ENCODE peak calls at places on chromosome 5, in five cellular contexts. S is IMR-90, T is neuronal stem cell, R is H1, H is mesenchymal stem cell. Z is an unnamed sample.

GRCh38 chr5:109753279-109753678 is 63.6 kb downstream of the MAN2A1 start:
- DNase-seq in S (no peak), T (no peak), R (no peak), H (no peak), Z (peak; percentile 27)

GRCh38 chr5:6389946-6390530 is 11.7 kb upstream of the MED10 start:
- DNase-seq in S (no peak), T (no peak), R (no peak), H (no peak), Z (no peak)

GRCh38 chr5:56507348-56507930 is 274.3 kb upstream of the ANKRD55 start:
- DNase-seq in S (no peak), T (no peak), R (no peak), H (no peak), Z (no peak)

GRCh38 chr5:135033026-135033861 is 784 bp downstream of the PITX1 start:
- DNase-seq in S (peak; percentile 56), T (peak; percentile 56), R (no peak), H (peak; percentile 63), Z (peak; percentile 72)

GRCh38 chr5:163916376-163916775 is 411.0 kb downstream of the MAT2B start:
- DNase-seq in S (peak; percentile 8), T (no peak), R (no peak), H (peak; percentile 62), Z (no peak)

GRCh38 chr5:392431-392988 is 50.5 kb upstream of the EXOC3 start:
- DNase-seq in S (peak; percentile 58), T (no peak), R (no peak), H (peak; percentile 73), Z (peak; percentile 69)

GRCh38 chr5:159174511-159175168 is 34.7 kb downstream of the RNF145 start:
- DNase-seq in S (peak; percentile 56), T (no peak), R (no peak), H (peak; percentile 49), Z (peak; percentile 54)

GRCh38 chr5:125194901-125195300 is 448.5 kb upstream of the ZNF608 start:
- DNase-seq in S (no peak), T (no peak), R (no peak), H (no peak), Z (no peak)

GRCh38 chr5:153965102-153965645 is 73.5 kb downstream of the FAM114A2 start:
- DNase-seq in S (peak; percentile 41), T (peak; percentile 78), R (no peak), H (peak; percentile 69), Z (peak; percentile 83)

GRCh38 chr5:88269222-88269771 is 652 bp upstream of the TMEM161B start:
- DNase-seq in S (peak; percentile 16), T (no peak), R (no peak), H (peak; percentile 35), Z (no peak)

GRCh38 chr5:140113180-140113698 is 670 bp upstream of the PURA start:
- DNase-seq in S (no peak), T (no peak), R (no peak), H (peak; percentile 9), Z (peak; percentile 52)

GRCh38 chr5:87340716-87341115 is 72.0 kb downstream of the CCNH start:
- DNase-seq in S (no peak), T (no peak), R (no peak), H (no peak), Z (no peak)

GRCh38 chr5:10250804-10251276 is 760 bp downstream of the CCT5 start:
- DNase-seq in S (peak; percentile 41), T (no peak), R (no peak), H (peak; percentile 54), Z (peak; percentile 42)

GRCh38 chr5:168712280-168712924 is 133.2 kb upstream of the PANK3 start:
- DNase-seq in S (peak; percentile 97), T (no peak), R (peak; percentile 1), H (peak; percentile 94), Z (peak; percentile 83)

GRCh38 chr5:58114324-58114723 is 345.6 kb downstream of the PLK2 start:
- DNase-seq in S (peak; percentile 84), T (no peak), R (no peak), H (no peak), Z (no peak)

GRCh38 chr5:75037106-75037505 is 15.3 kb downstream of the GCNT4 start:
- DNase-seq in S (peak; percentile 93), T (no peak), R (no peak), H (peak; percentile 79), Z (peak; percentile 95)

GRCh38 chr5:172004824-172005237 is 1.6 kb downstream of the FBXW11 start:
- DNase-seq in S (no peak), T (no peak), R (no peak), H (peak; percentile 73), Z (no peak)

GRCh38 chr5:172007153-172007794 is 836 bp upstream of the FBXW11 start:
- DNase-seq in S (peak; percentile 39), T (no peak), R (no peak), H (peak; percentile 60), Z (peak; percentile 74)

GRCh38 chr5:172005708-172006377 is 595 bp downstream of the FBXW11 start:
- DNase-seq in S (no peak), T (peak; percentile 37), R (no peak), H (peak; percentile 50), Z (peak; percentile 71)

GRCh38 chr5:172007795-172008465 is 1.5 kb upstream of the FBXW11 start:
- DNase-seq in S (peak; percentile 64), T (no peak), R (no peak), H (peak; percentile 82), Z (no peak)

GRCh38 chr5:172006378-172007152 is at the start of gene FBXW11:
- DNase-seq in S (peak; percentile 97), T (peak; percentile 93), R (peak; percentile 89), H (peak; percentile 98), Z (peak; percentile 99)
- H4K8ac ChIP-seq in S (peak within 1 kb of the TSS; percentile 100), T (peak within 1 kb of the TSS; percentile 87), R (peak within 1 kb of the TSS; percentile 94), H (peak within 1 kb of the TSS; percentile 98), Z (no peak within 1 kb of the TSS)

GRCh38 chr5:61575581-61575980 is 243.5 kb downstream of the ZSWIM6 start:
- DNase-seq in S (no peak), T (no peak), R (no peak), H (no peak), Z (no peak)

GRCh38 chr5:61572959-61573358 is 240.9 kb downstream of the ZSWIM6 start:
- DNase-seq in S (no peak), T (no peak), R (no peak), H (no peak), Z (no peak)

GRCh38 chr5:61576556-61576955 is 244.5 kb downstream of the ZSWIM6 start:
- DNase-seq in S (no peak), T (no peak), R (no peak), H (no peak), Z (no peak)

GRCh38 chr5:61578858-61579503 is 246.9 kb downstream of the ZSWIM6 start:
- DNase-seq in S (peak; percentile 19), T (no peak), R (no peak), H (peak; percentile 38), Z (no peak)

GRCh38 chr5:61575103-61575502 is 243.0 kb downstream of the ZSWIM6 start:
- DNase-seq in S (peak; percentile 77), T (peak; percentile 4), R (no peak), H (peak; percentile 70), Z (peak; percentile 13)
- H4K8ac ChIP-seq in S (peak overlapping the region; percentile 82), T (no peak overlapping the region), R (no peak overlapping the region), H (peak overlapping the region; percentile 94), Z (no peak overlapping the region)

GRCh38 chr5:119412828-119413227 is 39.5 kb upstream of the HSD17B4 start:
- DNase-seq in S (no peak), T (no peak), R (no peak), H (no peak), Z (no peak)
- H4K8ac ChIP-seq in S (no peak overlapping the region), T (no peak overlapping the region), R (no peak overlapping the region), H (no peak overlapping the region), Z (no peak overlapping the region)

GRCh38 chr5:54612711-54613110 is 95.2 kb downstream of the SNX18 start:
- DNase-seq in S (no peak), T (no peak), R (no peak), H (no peak), Z (no peak)
- H4K8ac ChIP-seq in S (no peak overlapping the region), T (no peak overlapping the region), R (no peak overlapping the region), H (no peak overlapping the region), Z (no peak overlapping the region)

GRCh38 chr5:126683912-126684311 is 83.2 kb downstream of the PHAX start:
- DNase-seq in S (no peak), T (no peak), R (no peak), H (no peak), Z (no peak)

GRCh38 chr5:126681970-126682369 is 81.2 kb downstream of the PHAX start:
- DNase-seq in S (no peak), T (no peak), R (no peak), H (no peak), Z (no peak)

DNA sequence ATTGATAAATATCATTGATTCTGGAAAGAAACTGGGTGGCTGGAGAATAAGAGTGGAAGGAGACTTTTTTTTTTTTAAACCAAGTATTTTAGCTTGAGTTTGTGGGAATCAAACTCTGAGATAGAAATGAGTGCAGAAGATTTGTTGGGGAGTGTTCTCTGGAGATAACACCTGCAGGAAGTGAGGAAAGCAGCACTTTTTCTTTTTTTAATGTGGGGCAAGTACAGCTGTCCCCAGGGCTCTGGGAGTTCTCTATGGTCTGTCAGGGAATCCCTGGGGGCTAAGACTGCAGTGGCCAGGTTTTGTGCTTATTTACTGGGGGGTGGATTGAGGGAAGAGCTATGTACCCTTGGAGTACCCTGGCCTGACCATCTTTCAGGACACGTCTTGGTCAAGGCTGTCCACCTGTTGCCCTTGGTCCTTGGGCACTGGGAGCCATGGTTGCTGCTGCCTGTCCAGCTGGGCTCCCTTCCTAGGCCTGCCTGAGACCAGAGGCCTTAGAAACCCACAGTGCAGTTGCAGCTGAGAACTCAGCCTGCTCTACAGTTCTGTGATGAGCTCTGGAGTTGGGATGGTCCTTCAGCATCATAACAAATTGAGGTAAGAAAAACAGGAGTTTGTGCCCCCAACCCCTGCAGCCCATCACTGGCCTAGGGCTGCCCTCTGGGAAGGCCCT is 85.8 kb downstream of the PHAX start:
- DNase-seq in S (no peak), T (no peak), R (no peak), H (no peak), Z (no peak)
- H4K8ac ChIP-seq in S (no peak overlapping the region), T (no peak overlapping the region), R (no peak overlapping the region), H (no peak overlapping the region), Z (no peak overlapping the region)

GRCh38 chr5:144794922-144795321 is 624.2 kb downstream of the KCTD16 start:
- DNase-seq in S (peak; percentile 0), T (no peak), R (no peak), H (peak; percentile 1), Z (peak; percentile 84)
- H4K8ac ChIP-seq in S (no peak overlapping the region), T (no peak overlapping the region), R (no peak overlapping the region), H (no peak overlapping the region), Z (no peak overlapping the region)

GRCh38 chr5:172694541-172694940 is 53.5 kb downstream of the NEURL1B start:
- DNase-seq in S (no peak), T (no peak), R (no peak), H (no peak), Z (no peak)

GRCh38 chr5:172691886-172692285 is 50.8 kb downstream of the NEURL1B start:
- DNase-seq in S (no peak), T (no peak), R (no peak), H (no peak), Z (peak; percentile 68)

GRCh38 chr5:172692451-172692850 is 51.4 kb downstream of the NEURL1B start:
- DNase-seq in S (no peak), T (no peak), R (no peak), H (no peak), Z (no peak)

GRCh38 chr5:172694061-172694460 is 53.0 kb downstream of the NEURL1B start:
- DNase-seq in S (no peak), T (no peak), R (no peak), H (no peak), Z (no peak)

GRCh38 chr5:172692981-172693380 is 51.9 kb downstream of the NEURL1B start:
- DNase-seq in S (peak; percentile 35), T (no peak), R (no peak), H (peak; percentile 48), Z (no peak)
- H4K8ac ChIP-seq in S (peak overlapping the region; percentile 65), T (no peak overlapping the region), R (no peak overlapping the region), H (peak overlapping the region; percentile 61), Z (no peak overlapping the region)